ENCODE peak calls at places on chromosomes 5 and 9, in eight cellular contexts. P is NCI-H1092 treated with DMSO at 0.1 percent for 48 hours; H is T-helper 1 cell; R is stimulated activated CD4-positive, alpha-beta T cell treated with anti-CD3 and anti-CD28 coated beads, Interleukin-15, amount 100 ng/mL, for 1 hour; O is hepatocyte; I is D341Med; K is T-cell; T is activated gamma-delta T cell treated with anti-CD3 and anti-CD28 coated beads, Interleukin-2, amount 50 U/mL, for 16 hours. V is an unnamed sample.

GRCh38 chr5:34918025-34918424 is 2.5 kb downstream of the BRIX1 start:
- DNase-seq in P (no peak), K (no peak), I (no peak), H (no peak), O (no peak), T (no peak), R (no peak), V (no peak)

GRCh38 chr5:107254214-107254901 is 416.4 kb downstream of the EFNA5 start:
- DNase-seq in R (no peak), P (peak), I (no peak), K (no peak), T (no peak), H (no peak), O (no peak), V (no peak)

GRCh38 chr9:108937561-108938305 is 3.5 kb downstream of the ABITRAM start:
- DNase-seq in R (no peak), I (no peak), T (no peak), P (no peak), O (no peak), K (no peak), H (no peak), V (no peak)

GRCh38 chr9:121672213-121672612 is 20.8 kb downstream of the DAB2IP start:
- DNase-seq in O (no peak), P (no peak), R (no peak), H (no peak), I (no peak), K (no peak), T (no peak), V (no peak)

GRCh38 chr5:112548246-112548982 is 129.3 kb upstream of the EPB41L4A start:
- DNase-seq in K (no peak), O (peak), T (no peak), H (no peak), I (no peak), R (no peak), P (no peak), V (no peak)

GRCh38 chr9:122191519-122191918 is 31.8 kb downstream of the MORN5 start:
- DNase-seq in I (no peak), K (no peak), T (no peak), R (no peak), P (no peak), H (no peak), O (no peak), V (no peak)

GRCh38 chr5:174384509-174384947 is 339.0 kb downstream of the NSG2 start:
- DNase-seq in H (no peak), T (no peak), I (no peak), O (peak), K (no peak), P (no peak), R (no peak), V (no peak)

GRCh38 chr9:89425921-89426388 is 72.0 kb downstream of the SEMA4D start:
- DNase-seq in I (no peak), P (no peak), K (no peak), H (no peak), R (no peak), O (no peak), T (no peak), V (no peak)

GRCh38 chr9:104863180-104863883 is 64.6 kb downstream of the ABCA1 start:
- DNase-seq in I (peak), T (peak), K (peak), P (peak), O (peak), R (no peak), H (no peak), V (peak)

GRCh38 chr9:109506097-109506712 is 8.1 kb upstream of the PTPN3 start:
- DNase-seq in O (peak), I (no peak), P (peak), R (no peak), H (no peak), T (no peak), K (no peak), V (no peak)

GRCh38 chr5:53194086-53194485 is 84.5 kb upstream of the MOCS2 start:
- DNase-seq in H (no peak), T (no peak), R (no peak), I (no peak), O (no peak), K (no peak), P (no peak), V (no peak)

GRCh38 chr9:758147-758546 is 83.3 kb upstream of the DMRT1 start:
- DNase-seq in H (no peak), I (no peak), O (no peak), P (no peak), K (no peak), R (no peak), T (no peak), V (no peak)

GRCh38 chr9:93316726-93317494 is 133.0 kb downstream of the WNK2 start:
- DNase-seq in I (no peak), T (no peak), K (no peak), P (no peak), H (no peak), O (no peak), R (no peak), V (no peak)

V was measured in CD8-positive, alpha-beta memory T cell.